ENCODE peak calls at places on chromosomes 6 and 20, in five cellular contexts. A, P, C, D and B are unnamed samples.

GRCh38 chr6:4398806-4399205 is 263.4 kb upstream of the ECI2 start:
- DNase-seq in A (no peak), P (no peak), D (no peak), C (no peak), B (no peak)

GRCh38 chr6:111417181-111417585 is 65.8 kb downstream of the REV3L start:
- DNase-seq in D (no peak), A (peak; percentile 17), C (no peak), P (no peak), B (no peak)

GRCh38 chr6:109869398-109870165 is 108.5 kb upstream of the GPR6 start:
- DNase-seq in C (no peak), A (no peak), P (no peak), D (no peak), B (no peak)

GRCh38 chr20:21174425-21175239 is 48.8 kb downstream of the KIZ start:
- DNase-seq in A (peak; percentile 44), D (no peak), C (no peak), P (no peak), B (no peak)

GRCh38 chr6:135451617-135452190 is 45.8 kb downstream of the AHI1 start:
- DNase-seq in P (no peak), D (no peak), A (no peak), C (no peak), B (no peak)

GRCh38 chr6:157510329-157511188 is 129.6 kb downstream of the ZDHHC14 start:
- DNase-seq in C (no peak), A (no peak), D (no peak), P (peak; percentile 22), B (no peak)

GRCh38 chr6:4021862-4022715 is 56.8 kb downstream of the FAM217A start:
- DNase-seq in D (no peak), C (no peak), P (no peak), A (no peak), B (no peak)

GRCh38 chr20:9235518-9235917 is 166.6 kb downstream of the PLCB4 start:
- DNase-seq in A (peak; percentile 56), C (no peak), D (no peak), P (no peak), B (no peak)

GRCh38 chr20:49905415-49906091 is 9.8 kb downstream of the SPATA2 start:
- DNase-seq in C (no peak), A (no peak), D (no peak), P (no peak), B (no peak)

GRCh38 chr6:89372506-89372901 is 20.0 kb upstream of the UBE2J1 start:
- DNase-seq in D (no peak), P (no peak), A (no peak), C (no peak), B (no peak)